ENCODE peak calls at places on chromosome 6, in eight cellular contexts. U, M, R, G, E, K, Q and O are unnamed samples. For H3K4me1, the result is how much of the 10 kb centered on the place peaks cover.

GRCh38 chr6:14046476-14047068 is 71.0 kb upstream of the CD83 start:
- DNase-seq in U (peak), G (peak), R (no peak), M (peak), K (peak), Q (peak), E (no peak), O (peak)

GRCh38 chr6:74128536-74128935 is 432.5 kb downstream of the CD109 start:
- DNase-seq in U (no peak), E (no peak), Q (no peak), M (peak), G (no peak), R (no peak), K (no peak), O (no peak)

GRCh38 chr6:845581-845980 is 152.6 kb upstream of the EXOC2 start:
- DNase-seq in M (no peak), E (no peak), Q (no peak), G (no peak), U (no peak), R (no peak), K (no peak), O (no peak)

GRCh38 chr6:43851204-43851855 is 81.3 kb downstream of the VEGFA start:
- DNase-seq in R (no peak), E (no peak), G (peak), U (no peak), Q (no peak), K (no peak), M (no peak), O (no peak)

GRCh38 chr6:25218346-25218745 is 60.8 kb upstream of the CARMIL1 start:
- DNase-seq in M (no peak), Q (no peak), G (no peak), R (peak), K (no peak), U (no peak), E (no peak), O (no peak)

GRCh38 chr6:13201336-13201735 is 127.0 kb downstream of the TBC1D7 start:
- DNase-seq in U (no peak), E (no peak), R (no peak), M (no peak), Q (no peak), G (no peak), K (no peak), O (no peak)

GRCh38 chr6:18277181-18278006 is 13.1 kb upstream of the DEK start:
- DNase-seq in E (no peak), U (no peak), G (peak), R (no peak), K (no peak), M (no peak), Q (no peak), O (no peak)

GRCh38 chr6:41494212-41495115 is 51.7 kb upstream of the FOXP4 start:
- DNase-seq in U (no peak), K (no peak), G (peak), R (no peak), M (no peak), Q (no peak), E (no peak), O (no peak)

GRCh38 chr6:168441434-168442391 is 729 bp downstream of the SMOC2 start:
- DNase-seq in K (no peak), M (no peak), R (no peak), G (peak), U (no peak), Q (no peak), E (no peak), O (no peak)

GRCh38 chr6:105898286-105898685 is 187.8 kb upstream of the PRDM1 start:
- DNase-seq in K (no peak), U (peak), M (no peak), Q (no peak), E (no peak), G (no peak), R (no peak), O (no peak)

GRCh38 chr6:17018425-17018824 is 83.4 kb upstream of the STMND1 start:
- DNase-seq in M (no peak), U (no peak), E (no peak), G (no peak), Q (no peak), R (no peak), K (no peak), O (no peak)

GRCh38 chr6:17017416-17017815 is 84.4 kb upstream of the STMND1 start:
- DNase-seq in U (no peak), E (no peak), G (no peak), K (no peak), M (no peak), R (no peak), Q (no peak), O (no peak)

GRCh38 chr6:17013701-17014100 is 88.1 kb upstream of the STMND1 start:
- DNase-seq in U (no peak), E (no peak), M (peak), G (no peak), R (no peak), K (no peak), Q (no peak), O (no peak)

GRCh38 chr6:17015144-17015543 is 86.7 kb upstream of the STMND1 start:
- DNase-seq in M (no peak), R (no peak), U (no peak), Q (no peak), K (no peak), E (no peak), G (no peak), O (no peak)

GRCh38 chr6:17015551-17016381 is 86.1 kb upstream of the STMND1 start:
- DNase-seq in U (peak), E (no peak), M (peak), Q (no peak), K (no peak), R (peak), G (peak), O (no peak)
- TF ChIP-seq POLR2AphosphoS5 in U (no peak), E (no peak), M (peak), Q (no peak), K (no peak), R (peak), G (peak), O (no peak)

GRCh38 chr6:158039178-158039557 is 57.5 kb downstream of the SYNJ2 start:
- DNase-seq in R (no peak), Q (no peak), G (no peak), M (no peak), K (no peak), U (peak), E (peak), O (no peak)
- H3K4me1 ChIP-seq in R (under half), Q (half or more), G (under half), M (under half), K (half or more), U (under half), E (half or more), O (half or more)

DNA sequence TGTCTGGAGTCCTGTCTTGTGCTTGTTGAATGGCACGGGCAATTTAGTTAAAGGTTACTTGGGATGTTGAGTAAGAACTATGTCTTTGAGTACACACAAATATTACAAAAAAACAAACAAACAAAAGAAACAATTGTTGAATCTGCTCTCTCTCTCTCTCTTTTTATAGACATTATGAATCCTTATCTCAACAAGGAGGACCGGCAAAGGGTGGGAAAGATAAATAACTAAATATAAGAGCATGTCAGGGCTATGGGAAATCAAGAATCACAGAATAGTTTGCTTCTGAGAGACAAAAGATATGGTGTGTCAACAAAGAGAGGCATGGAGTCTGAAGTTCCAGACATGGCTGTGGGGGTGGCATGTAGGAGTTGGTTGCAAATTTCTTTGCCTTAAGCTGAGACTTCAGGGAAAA is 608.6 kb downstream of the UTRN start:
- DNase-seq in E (no peak), K (no peak), Q (no peak), G (no peak), R (no peak), U (no peak), M (no peak), O (no peak)
- TF ChIP-seq POLR2AphosphoS5 in E (no peak), K (no peak), Q (no peak), G (no peak), R (no peak), U (no peak), M (no peak), O (no peak)

GRCh38 chr6:75403563-75403962 is 90.0 kb downstream of the FILIP1 start:
- DNase-seq in Q (no peak), K (no peak), U (no peak), M (no peak), E (no peak), R (no peak), G (no peak), O (no peak)
- H3K4me1 ChIP-seq in Q (under half), K (under half), U (under half), M (under half), E (under half), R (under half), G (under half), O (under half)

DNA sequence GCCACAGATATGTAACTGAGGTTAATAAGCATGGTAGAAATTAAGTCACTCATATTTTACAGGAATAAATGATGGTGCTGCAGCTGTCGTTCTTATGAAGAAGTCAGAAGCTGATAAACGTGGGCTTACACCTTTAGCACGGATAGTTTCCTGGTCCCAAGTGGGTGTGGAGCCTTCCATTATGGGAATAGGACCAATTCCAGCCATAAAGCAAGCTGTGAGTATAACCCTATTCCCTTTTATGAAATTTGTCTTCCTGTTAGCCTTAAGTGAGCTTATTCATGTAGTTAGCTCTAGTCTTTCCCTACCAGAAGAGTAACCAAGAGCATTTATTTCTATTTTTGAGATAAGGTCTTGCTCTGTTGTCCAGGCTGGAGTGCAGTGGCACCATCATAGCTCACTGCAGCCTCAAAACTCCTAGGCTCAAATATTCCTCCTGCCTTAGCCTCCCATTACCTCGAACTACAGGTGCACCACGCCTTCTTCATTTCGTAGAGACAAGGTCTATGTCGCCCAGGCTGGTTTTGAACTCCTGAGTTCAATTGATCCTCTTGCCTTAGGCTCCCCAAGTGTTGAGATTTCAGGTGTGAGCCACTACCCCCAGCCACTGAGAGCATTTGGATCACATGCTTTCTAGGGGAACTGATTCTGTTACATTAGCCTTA is 12.0 kb downstream of the TCP1 start:
- DNase-seq in K (no peak), Q (no peak), M (no peak), U (peak), R (no peak), E (no peak), G (no peak), O (no peak)
- TF ChIP-seq POLR2AphosphoS5 in K (peak), Q (no peak), M (no peak), U (no peak), R (no peak), E (no peak), G (peak), O (no peak)

GRCh38 chr6:56730663-56731529 is 88.2 kb upstream of the DST start:
- DNase-seq in E (no peak), M (peak), G (no peak), R (no peak), U (no peak), K (no peak), Q (no peak), O (peak)
- H3K4me1 ChIP-seq in E (half or more), M (under half), G (under half), R (under half), U (under half), K (half or more), Q (under half), O (half or more)

GRCh38 chr6:57257911-57258541 is 35.9 kb upstream of the RAB23 start:
- DNase-seq in E (no peak), Q (no peak), R (no peak), M (peak), U (no peak), G (peak), K (no peak), O (no peak)
- TF ChIP-seq POLR2AphosphoS5 in E (peak), Q (no peak), R (no peak), M (no peak), U (peak), G (no peak), K (no peak), O (no peak)

DNA sequence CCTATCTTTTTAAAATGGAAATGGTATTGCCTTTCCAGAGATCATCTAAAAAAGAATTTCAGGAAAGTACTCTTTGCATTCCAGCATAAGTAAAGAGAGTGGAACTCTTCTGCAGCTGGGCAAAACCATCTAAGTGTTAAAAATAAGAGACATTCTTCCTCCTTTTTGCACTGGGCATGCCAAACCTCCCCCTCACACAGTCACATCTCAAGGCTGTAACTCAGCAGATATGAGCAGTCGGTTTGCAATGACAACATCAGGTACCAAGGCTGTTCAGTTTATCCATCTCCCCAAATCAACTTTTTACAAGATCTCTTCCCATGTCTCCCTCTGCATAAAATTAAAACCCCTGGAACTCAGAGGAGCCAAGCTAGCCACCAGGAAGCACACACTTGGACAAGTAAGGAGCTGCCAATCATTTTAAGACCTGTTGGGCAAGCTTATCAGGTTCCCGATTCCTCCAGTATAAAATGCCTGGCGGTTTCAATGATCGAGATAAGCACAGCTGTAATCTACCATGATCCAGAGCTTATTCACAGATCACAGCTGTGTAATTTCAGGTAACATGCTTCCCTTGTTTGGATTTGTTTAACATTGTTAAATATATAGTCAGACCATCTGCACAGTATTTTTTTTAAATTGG is 23.2 kb downstream of the ID4 start:
- DNase-seq in Q (peak), G (no peak), U (peak), K (no peak), E (no peak), R (no peak), M (no peak), O (no peak)
- H3K4me1 ChIP-seq in Q (under half), G (under half), U (under half), K (under half), E (under half), R (under half), M (under half), O (under half)